ENCODE peak calls at places on chromosomes 16 and 17, in five cellular contexts. V is HFF-Myc, R is coronary artery, Q is fibroblast of pulmonary artery, X is GM06990. F is an unnamed sample.

GRCh38 chr17:31541559-31541958 is 150.1 kb downstream of the RAB11FIP4 start:
- DNase-seq in V (no peak), R (no peak), Q (no peak), X (no peak), F (no peak)

GRCh38 chr16:17351471-17352045 is 119.2 kb downstream of the XYLT1 start:
- DNase-seq in V (no peak), R (no peak), Q (no peak), X (no peak), F (no peak)

GRCh38 chr17:4719684-4720221 is 9.3 kb downstream of the ARRB2 start:
- DNase-seq in V (no peak), R (no peak), Q (peak; percentile 33), X (no peak), F (no peak)

GRCh38 chr17:36934759-36935630 is 2.3 kb upstream of the LHX1 start:
- DNase-seq in V (no peak), R (no peak), Q (no peak), X (no peak), F (no peak)

GRCh38 chr16:30184430-30185140 is 1.2 kb downstream of the CORO1A start:
- DNase-seq in V (no peak), R (peak; percentile 78), Q (no peak), X (no peak), F (no peak)

GRCh38 chr16:74586948-74587347 is 20.0 kb downstream of the GLG1 start:
- DNase-seq in V (no peak), R (no peak), Q (no peak), X (no peak), F (no peak)

GRCh38 chr17:62692721-62693431 is 65.4 kb downstream of the MRC2 start:
- DNase-seq in V (no peak), R (no peak), Q (peak; percentile 52), X (no peak), F (no peak)

GRCh38 chr17:47222032-47222431 is 12.9 kb downstream of the MYL4 start:
- DNase-seq in V (no peak), R (no peak), Q (no peak), X (no peak), F (no peak)

GRCh38 chr17:73174126-73174525 is 9.3 kb downstream of the SSTR2 start:
- DNase-seq in V (no peak), R (no peak), Q (no peak), X (no peak), F (no peak)

GRCh38 chr16:72001180-72001890 is 1.1 kb upstream of the PKD1L3 start:
- DNase-seq in V (no peak), R (no peak), Q (no peak), X (no peak), F (no peak)

GRCh38 chr16:12639044-12639443 is 164.6 kb downstream of the CPPED1 start:
- DNase-seq in V (peak; percentile 17), R (peak; percentile 16), Q (peak; percentile 31), X (no peak), F (no peak)

GRCh38 chr16:70679653-70680494 is 6.0 kb downstream of the MTSS2 start:
- DNase-seq in V (no peak), R (no peak), Q (no peak), X (no peak), F (no peak)

GRCh38 chr16:69048328-69049120 is 56.9 kb upstream of the HAS3 start:
- DNase-seq in V (no peak), R (no peak), Q (no peak), X (no peak), F (no peak)

GRCh38 chr17:68446626-68447041 is 10.7 kb downstream of the WIPI1 start:
- DNase-seq in V (no peak), R (no peak), Q (no peak), X (no peak), F (no peak)

GRCh38 chr16:22267764-22268163 is 29.4 kb upstream of the POLR3E start:
- DNase-seq in V (no peak), R (no peak), Q (no peak), X (no peak), F (no peak)

GRCh38 chr17:1641065-1641403 is 4.5 kb downstream of the SCARF1 start:
- DNase-seq in V (no peak), R (no peak), Q (no peak), X (no peak), F (no peak)

GRCh38 chr16:1108299-1109252 is 12.5 kb upstream of the C1QTNF8 start:
- DNase-seq in V (no peak), R (no peak), Q (peak; percentile 11), X (no peak), F (no peak)

GRCh38 chr17:8192070-8192815 is 2.3 kb upstream of the BORCS6 start:
- DNase-seq in V (peak; percentile 86), R (peak; percentile 93), Q (peak; percentile 93), X (peak; percentile 48), F (no peak)

GRCh38 chr17:78704594-78704993 is 77.5 kb downstream of the CYTH1 start:
- DNase-seq in V (no peak), R (no peak), Q (no peak), X (no peak), F (no peak)

GRCh38 chr16:83838151-83838550 is 30.4 kb downstream of the HSBP1 start:
- DNase-seq in V (no peak), R (no peak), Q (no peak), X (no peak), F (no peak)

GRCh38 chr16:15970202-15970601 is 20.8 kb downstream of the ABCC1 start:
- DNase-seq in V (no peak), R (no peak), Q (no peak), X (no peak), F (no peak)

GRCh38 chr17:71402661-71403141 is 718.1 kb upstream of the SOX9 start:
- DNase-seq in V (no peak), R (no peak), Q (no peak), X (no peak), F (no peak)

GRCh38 chr16:30844671-30845449 is 49.0 kb downstream of the BCL7C start:
- DNase-seq in V (peak; percentile 79), R (no peak), Q (peak; percentile 95), X (peak; percentile 45), F (peak; percentile 62)

GRCh38 chr16:51155901-51156810 is 5.1 kb upstream of the SALL1 start:
- DNase-seq in V (no peak), R (no peak), Q (peak; percentile 25), X (no peak), F (no peak)

GRCh38 chr16:15835136-15835878 is 21.5 kb downstream of the MYH11 start:
- DNase-seq in V (no peak), R (no peak), Q (no peak), X (no peak), F (no peak)

GRCh38 chr17:83195330-83196087 is 116.1 kb downstream of the METRNL start:
- DNase-seq in V (no peak), R (peak; percentile 90), Q (peak; percentile 21), X (no peak), F (no peak)

GRCh38 chr16:1918890-1919679 is 870 bp upstream of the HS3ST6 start:
- DNase-seq in V (no peak), R (no peak), Q (no peak), X (no peak), F (no peak)

GRCh38 chr17:47257651-47258339 is 4.2 kb downstream of the ITGB3 start:
- DNase-seq in V (no peak), R (no peak), Q (peak; percentile 62), X (no peak), F (peak; percentile 88)

GRCh38 chr17:64533784-64534183 is 27.0 kb downstream of the CEP95 start:
- DNase-seq in V (no peak), R (no peak), Q (no peak), X (no peak), F (no peak)

GRCh38 chr16:67857547-67858233 is 10.2 kb upstream of the CENPT start:
- DNase-seq in V (peak; percentile 61), R (peak; percentile 90), Q (peak; percentile 96), X (no peak), F (peak; percentile 90)

GRCh38 chr16:3065069-3065741 is at the start of gene IL32:
- DNase-seq in V (peak; percentile 36), R (no peak), Q (peak; percentile 91), X (no peak), F (peak; percentile 82)

GRCh38 chr17:55513885-55514590 is 2.8 kb upstream of the SMIM36 start:
- DNase-seq in V (peak; percentile 39), R (no peak), Q (peak; percentile 79), X (peak; percentile 35), F (no peak)

GRCh38 chr17:55420776-55421178 is 858 bp downstream of the MMD start:
- DNase-seq in V (no peak), R (peak; percentile 80), Q (no peak), X (peak; percentile 49), F (no peak)

GRCh38 chr16:3012246-3012645 is 477 bp upstream of the CLDN9 start:
- DNase-seq in V (no peak), R (no peak), Q (no peak), X (no peak), F (no peak)

GRCh38 chr16:13307255-13307654 is 405.9 kb downstream of the SHISA9 start:
- DNase-seq in V (no peak), R (no peak), Q (no peak), X (no peak), F (peak; percentile 97)

GRCh38 chr16:23245268-23245667 is 56.8 kb upstream of the SCNN1B start:
- DNase-seq in V (no peak), R (peak; percentile 88), Q (no peak), X (no peak), F (no peak)

GRCh38 chr17:42617956-42618431 is 8.5 kb downstream of the TUBG1 start:
- DNase-seq in V (no peak), R (no peak), Q (no peak), X (peak; percentile 64), F (no peak)

GRCh38 chr17:42613699-42614295 is 4.3 kb downstream of the TUBG1 start:
- DNase-seq in V (no peak), R (no peak), Q (no peak), X (no peak), F (no peak)

GRCh38 chr17:42623732-42624596 is 14.5 kb downstream of the TUBG1 start:
- DNase-seq in V (no peak), R (no peak), Q (peak; percentile 30), X (no peak), F (no peak)

GRCh38 chr17:42618442-42619150 is 9.1 kb downstream of the TUBG1 start:
- DNase-seq in V (no peak), R (no peak), Q (no peak), X (peak; percentile 78), F (no peak)
- TF ChIP-seq CTCF in V (no peak), R (no peak), Q (no peak), X (peak; percentile 61), F (peak; percentile 46)

GRCh38 chr16:11105038-11105903 is 150.7 kb downstream of the SOCS1 start:
- DNase-seq in V (peak; percentile 73), R (no peak), Q (peak; percentile 97), X (peak; percentile 72), F (peak; percentile 83)
- H3K4me3 ChIP-seq in V (no peak overlapping the region), R (peak overlapping the region; percentile 19), Q (no peak overlapping the region), X (no peak overlapping the region), F (no peak overlapping the region)

GRCh38 chr17:7038025-7038862 is 2.4 kb downstream of the SLC16A13 start:
- DNase-seq in V (no peak), R (no peak), Q (no peak), X (no peak), F (no peak)
- TF ChIP-seq CTCF in V (no peak), R (no peak), Q (no peak), X (no peak), F (no peak)

DNA sequence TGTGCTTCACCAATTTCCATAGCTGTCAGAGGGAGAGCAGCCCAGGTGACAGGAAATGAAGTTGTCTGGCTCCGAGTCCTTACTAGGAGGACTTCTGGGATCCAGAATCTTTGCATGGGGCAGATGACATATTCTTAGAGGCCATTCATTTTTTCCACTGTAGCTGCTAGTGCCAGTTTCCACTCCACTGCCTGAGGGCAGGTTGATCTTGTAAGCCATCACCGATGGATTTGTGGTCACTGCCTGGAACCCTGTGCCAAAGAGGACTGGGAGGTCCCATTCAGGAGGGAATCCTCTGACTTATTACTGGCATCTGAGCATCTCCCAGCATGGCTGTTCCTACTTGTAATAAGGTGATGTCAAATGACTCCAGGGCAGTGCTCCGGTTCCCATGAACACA is 144.1 kb upstream of the KCNJ18 start:
- DNase-seq in V (no peak), R (no peak), Q (no peak), X (no peak), F (no peak)
- H3K4me3 ChIP-seq in V (peak overlapping the region; percentile 19), R (no peak overlapping the region), Q (no peak overlapping the region), X (no peak overlapping the region), F (no peak overlapping the region)

F was measured in epithelial cell of proximal tubule.